ENCODE peak calls at places on chromosomes 1 and 21, in five cellular contexts. B is neural progenitor cell, J is cardiac fibroblast, S is astrocyte of the spinal cord, P is A549. X is an unnamed sample.

GRCh38 chr21:18349468-18349867 is 54.1 kb downstream of the TMPRSS15 start:
- DNase-seq in B (no peak), S (no peak), P (no peak), J (no peak), X (no peak)

GRCh38 chr1:32703479-32704291 is 1.1 kb upstream of the SYNC start:
- DNase-seq in B (peak; percentile 34), J (peak; percentile 96), P (peak; percentile 70), S (peak; percentile 99), X (no peak)

GRCh38 chr21:45330851-45331261 is 43.2 kb upstream of the POFUT2 start:
- DNase-seq in P (no peak), S (no peak), J (no peak), B (no peak), X (no peak)

GRCh38 chr21:30408782-30409494 is 13.1 kb downstream of the KRTAP13-1 start:
- DNase-seq in S (peak; percentile 44), J (peak; percentile 81), P (peak; percentile 72), B (peak; percentile 89), X (no peak)

GRCh38 chr1:94425821-94426484 is 7.8 kb downstream of the ABCD3 start:
- DNase-seq in S (no peak), P (no peak), B (no peak), J (no peak), X (no peak)

GRCh38 chr1:15543589-15544568 is 17.2 kb downstream of the DNAJC16 start:
- DNase-seq in S (peak; percentile 23), J (peak; percentile 92), P (no peak), B (no peak), X (no peak)

GRCh38 chr1:18385239-18385790 is 95.4 kb upstream of the KLHDC7A start:
- DNase-seq in P (no peak), S (no peak), J (peak; percentile 2), B (peak; percentile 21), X (no peak)

GRCh38 chr1:34279971-34280370 is 103.3 kb downstream of the C1orf94 start:
- DNase-seq in P (no peak), J (no peak), S (no peak), B (no peak), X (no peak)

GRCh38 chr1:236469466-236469865 is 54.3 kb upstream of the LGALS8 start:
- DNase-seq in P (no peak), B (no peak), J (no peak), S (no peak), X (no peak)

GRCh38 chr1:64061430-64062104 is 141.9 kb upstream of the UBE2U start:
- DNase-seq in B (no peak), S (no peak), P (no peak), J (no peak), X (no peak)

GRCh38 chr21:43315244-43316137 is 111.4 kb downstream of the SIK1 start:
- DNase-seq in P (no peak), S (no peak), J (no peak), B (no peak), X (no peak)
- TF ChIP-seq CTCF in P (no peak), S (no peak), J (no peak), B (no peak), X (no peak)

GRCh38 chr1:117128323-117129079 is 7.0 kb upstream of the TRIM45 start:
- DNase-seq in J (peak; percentile 72), B (peak; percentile 17), P (peak; percentile 23), S (peak; percentile 74), X (no peak)
- TF ChIP-seq CTCF in J (peak; percentile 48), B (peak; percentile 66), P (peak; percentile 54), S (peak; percentile 49), X (no peak)

GRCh38 chr1:232170909-232171308 is 459.0 kb downstream of the SIPA1L2 start:
- DNase-seq in S (no peak), B (no peak), P (no peak), J (no peak), X (no peak)
- TF ChIP-seq CTCF in S (no peak), B (no peak), P (no peak), J (no peak), X (no peak)

DNA sequence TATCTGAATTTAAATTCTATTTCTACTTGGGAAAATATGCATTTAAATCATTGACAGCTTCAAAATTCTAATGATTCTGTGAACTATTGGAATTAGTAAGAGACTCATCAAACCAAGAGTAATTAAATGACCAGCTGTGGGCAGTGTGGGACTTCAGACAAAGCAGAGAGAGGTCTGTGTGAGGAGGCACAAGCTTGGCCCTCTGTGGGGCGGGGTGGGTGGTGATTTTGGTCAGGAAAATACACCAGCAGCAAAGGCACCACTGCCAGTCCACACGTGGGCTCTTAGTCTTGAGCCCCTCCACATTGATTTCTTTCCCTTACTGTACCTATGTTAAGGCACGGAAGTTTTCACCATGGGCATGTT is 39.2 kb upstream of the RAB4A start:
- DNase-seq in J (no peak), P (no peak), S (no peak), B (no peak), X (no peak)
- TF ChIP-seq CTCF in J (no peak), P (peak; percentile 42), S (no peak), B (no peak), X (no peak)

X was measured in omental fat pad.